ENCODE peak calls at places on chromosome 11, in nine cellular contexts. One of them, this sample, is unnamed.
A peak's percentile ranks its signal among the peaks of the same experiment; 100 is the strongest.

GRCh38 chr11:66595245-66595904 is 2.4 kb downstream of the CCS start:
- DNase-seq in stimulated activated CD8-positive, alpha-beta memory T cell treated with anti-CD3 and anti-CD28 coated beads, Interleukin-15, amount 100 ng/mL, for 4 hours: no peak
- DNase-seq in dorsolateral prefrontal cortex: no peak
- DNase-seq in M059J: no peak
- DNase-seq in coronary artery: no peak
- DNase-seq in hippocampal formation: no peak
- DNase-seq in stimulated activated CD4-positive, alpha-beta T cell treated with anti-CD3 and anti-CD28 coated beads, Interleukin-2, amount 100 ng/mL, for 24 hours: no peak
- DNase-seq in iPS-NIHi11: no peak
- DNase-seq in effector CD4-positive, alpha-beta T cell: no peak
- DNase-seq in this sample: no peak

GRCh38 chr11:134837887-134838232 is 425.8 kb upstream of the B3GAT1 start:
- DNase-seq in stimulated activated CD8-positive, alpha-beta memory T cell treated with anti-CD3 and anti-CD28 coated beads, Interleukin-15, amount 100 ng/mL, for 4 hours: no peak
- DNase-seq in dorsolateral prefrontal cortex: no peak
- DNase-seq in M059J: no peak
- DNase-seq in coronary artery: no peak
- DNase-seq in hippocampal formation: no peak
- DNase-seq in stimulated activated CD4-positive, alpha-beta T cell treated with anti-CD3 and anti-CD28 coated beads, Interleukin-2, amount 100 ng/mL, for 24 hours: no peak
- DNase-seq in iPS-NIHi11: no peak
- DNase-seq in effector CD4-positive, alpha-beta T cell: no peak
- DNase-seq in this sample: no peak

GRCh38 chr11:43812471-43812870 is 68.2 kb upstream of the ALKBH3 start:
- DNase-seq in stimulated activated CD8-positive, alpha-beta memory T cell treated with anti-CD3 and anti-CD28 coated beads, Interleukin-15, amount 100 ng/mL, for 4 hours: no peak
- DNase-seq in dorsolateral prefrontal cortex: no peak
- DNase-seq in M059J: no peak
- DNase-seq in coronary artery: no peak
- DNase-seq in hippocampal formation: no peak
- DNase-seq in stimulated activated CD4-positive, alpha-beta T cell treated with anti-CD3 and anti-CD28 coated beads, Interleukin-2, amount 100 ng/mL, for 24 hours: no peak
- DNase-seq in iPS-NIHi11: no peak
- DNase-seq in effector CD4-positive, alpha-beta T cell: no peak
- DNase-seq in this sample: no peak

GRCh38 chr11:12235945-12236743 is 125.8 kb downstream of the MICAL2 start:
- DNase-seq in stimulated activated CD8-positive, alpha-beta memory T cell treated with anti-CD3 and anti-CD28 coated beads, Interleukin-15, amount 100 ng/mL, for 4 hours: peak; percentile 17
- DNase-seq in dorsolateral prefrontal cortex: peak; percentile 70
- DNase-seq in M059J: peak; percentile 82
- DNase-seq in coronary artery: no peak
- DNase-seq in hippocampal formation: peak; percentile 8
- DNase-seq in stimulated activated CD4-positive, alpha-beta T cell treated with anti-CD3 and anti-CD28 coated beads, Interleukin-2, amount 100 ng/mL, for 24 hours: peak; percentile 49
- DNase-seq in iPS-NIHi11: peak; percentile 65
- DNase-seq in effector CD4-positive, alpha-beta T cell: peak; percentile 9
- DNase-seq in this sample: peak; percentile 58

GRCh38 chr11:15768321-15768720 is 588.0 kb downstream of the SOX6 start:
- DNase-seq in stimulated activated CD8-positive, alpha-beta memory T cell treated with anti-CD3 and anti-CD28 coated beads, Interleukin-15, amount 100 ng/mL, for 4 hours: no peak
- DNase-seq in dorsolateral prefrontal cortex: no peak
- DNase-seq in M059J: no peak
- DNase-seq in coronary artery: no peak
- DNase-seq in hippocampal formation: no peak
- DNase-seq in stimulated activated CD4-positive, alpha-beta T cell treated with anti-CD3 and anti-CD28 coated beads, Interleukin-2, amount 100 ng/mL, for 24 hours: no peak
- DNase-seq in iPS-NIHi11: no peak
- DNase-seq in effector CD4-positive, alpha-beta T cell: no peak
- DNase-seq in this sample: no peak

GRCh38 chr11:5007561-5007960 is 12.9 kb downstream of the OR51L1 start:
- DNase-seq in stimulated activated CD8-positive, alpha-beta memory T cell treated with anti-CD3 and anti-CD28 coated beads, Interleukin-15, amount 100 ng/mL, for 4 hours: no peak
- DNase-seq in dorsolateral prefrontal cortex: no peak
- DNase-seq in M059J: peak; percentile 2
- DNase-seq in coronary artery: no peak
- DNase-seq in hippocampal formation: no peak
- DNase-seq in stimulated activated CD4-positive, alpha-beta T cell treated with anti-CD3 and anti-CD28 coated beads, Interleukin-2, amount 100 ng/mL, for 24 hours: no peak
- DNase-seq in iPS-NIHi11: peak; percentile 7
- DNase-seq in effector CD4-positive, alpha-beta T cell: no peak
- DNase-seq in this sample: no peak

GRCh38 chr11:2088746-2089535 is 50.2 kb downstream of the IGF2 start:
- DNase-seq in stimulated activated CD8-positive, alpha-beta memory T cell treated with anti-CD3 and anti-CD28 coated beads, Interleukin-15, amount 100 ng/mL, for 4 hours: no peak
- DNase-seq in dorsolateral prefrontal cortex: no peak
- DNase-seq in M059J: no peak
- DNase-seq in coronary artery: no peak
- DNase-seq in hippocampal formation: no peak
- DNase-seq in stimulated activated CD4-positive, alpha-beta T cell treated with anti-CD3 and anti-CD28 coated beads, Interleukin-2, amount 100 ng/mL, for 24 hours: no peak
- DNase-seq in iPS-NIHi11: peak; percentile 50
- DNase-seq in effector CD4-positive, alpha-beta T cell: no peak
- DNase-seq in this sample: no peak

GRCh38 chr11:128520206-128520885 is 67.0 kb downstream of the ETS1 start:
- DNase-seq in stimulated activated CD8-positive, alpha-beta memory T cell treated with anti-CD3 and anti-CD28 coated beads, Interleukin-15, amount 100 ng/mL, for 4 hours: no peak
- DNase-seq in dorsolateral prefrontal cortex: no peak
- DNase-seq in M059J: no peak
- DNase-seq in coronary artery: no peak
- DNase-seq in hippocampal formation: no peak
- DNase-seq in stimulated activated CD4-positive, alpha-beta T cell treated with anti-CD3 and anti-CD28 coated beads, Interleukin-2, amount 100 ng/mL, for 24 hours: no peak
- DNase-seq in iPS-NIHi11: no peak
- DNase-seq in effector CD4-positive, alpha-beta T cell: no peak
- DNase-seq in this sample: no peak

GRCh38 chr11:115256326-115257197 is 247.7 kb downstream of the CADM1 start:
- DNase-seq in stimulated activated CD8-positive, alpha-beta memory T cell treated with anti-CD3 and anti-CD28 coated beads, Interleukin-15, amount 100 ng/mL, for 4 hours: no peak
- DNase-seq in dorsolateral prefrontal cortex: no peak
- DNase-seq in M059J: no peak
- DNase-seq in coronary artery: no peak
- DNase-seq in hippocampal formation: no peak
- DNase-seq in stimulated activated CD4-positive, alpha-beta T cell treated with anti-CD3 and anti-CD28 coated beads, Interleukin-2, amount 100 ng/mL, for 24 hours: no peak
- DNase-seq in iPS-NIHi11: peak; percentile 27
- DNase-seq in effector CD4-positive, alpha-beta T cell: no peak
- DNase-seq in this sample: peak; percentile 27

GRCh38 chr11:18721576-18722292 is 4.3 kb downstream of the IGSF22 start:
- DNase-seq in stimulated activated CD8-positive, alpha-beta memory T cell treated with anti-CD3 and anti-CD28 coated beads, Interleukin-15, amount 100 ng/mL, for 4 hours: no peak
- DNase-seq in dorsolateral prefrontal cortex: no peak
- DNase-seq in M059J: peak; percentile 56
- DNase-seq in coronary artery: no peak
- DNase-seq in hippocampal formation: peak; percentile 50
- DNase-seq in stimulated activated CD4-positive, alpha-beta T cell treated with anti-CD3 and anti-CD28 coated beads, Interleukin-2, amount 100 ng/mL, for 24 hours: peak; percentile 60
- DNase-seq in iPS-NIHi11: peak; percentile 72
- DNase-seq in effector CD4-positive, alpha-beta T cell: peak; percentile 20
- DNase-seq in this sample: peak; percentile 48

GRCh38 chr11:13276852-13277718 is 505 bp upstream of the BMAL1 start:
- DNase-seq in stimulated activated CD8-positive, alpha-beta memory T cell treated with anti-CD3 and anti-CD28 coated beads, Interleukin-15, amount 100 ng/mL, for 4 hours: peak; percentile 88
- DNase-seq in dorsolateral prefrontal cortex: peak; percentile 98
- DNase-seq in M059J: peak; percentile 99
- DNase-seq in coronary artery: peak; percentile 100
- DNase-seq in hippocampal formation: peak; percentile 97
- DNase-seq in stimulated activated CD4-positive, alpha-beta T cell treated with anti-CD3 and anti-CD28 coated beads, Interleukin-2, amount 100 ng/mL, for 24 hours: peak; percentile 96
- DNase-seq in iPS-NIHi11: peak; percentile 99
- DNase-seq in effector CD4-positive, alpha-beta T cell: peak; percentile 95
- DNase-seq in this sample: peak; percentile 91

GRCh38 chr11:70251583-70252285 is 18.8 kb upstream of the PPFIA1 start:
- DNase-seq in stimulated activated CD8-positive, alpha-beta memory T cell treated with anti-CD3 and anti-CD28 coated beads, Interleukin-15, amount 100 ng/mL, for 4 hours: no peak
- DNase-seq in dorsolateral prefrontal cortex: peak; percentile 54
- DNase-seq in M059J: peak; percentile 72
- DNase-seq in coronary artery: no peak
- DNase-seq in hippocampal formation: peak; percentile 12
- DNase-seq in stimulated activated CD4-positive, alpha-beta T cell treated with anti-CD3 and anti-CD28 coated beads, Interleukin-2, amount 100 ng/mL, for 24 hours: no peak
- DNase-seq in iPS-NIHi11: peak; percentile 58
- DNase-seq in effector CD4-positive, alpha-beta T cell: no peak
- DNase-seq in this sample: no peak

GRCh38 chr11:24421766-24422165 is 75.1 kb upstream of the LUZP2 start:
- DNase-seq in stimulated activated CD8-positive, alpha-beta memory T cell treated with anti-CD3 and anti-CD28 coated beads, Interleukin-15, amount 100 ng/mL, for 4 hours: no peak
- DNase-seq in dorsolateral prefrontal cortex: no peak
- DNase-seq in M059J: no peak
- DNase-seq in coronary artery: no peak
- DNase-seq in hippocampal formation: no peak
- DNase-seq in stimulated activated CD4-positive, alpha-beta T cell treated with anti-CD3 and anti-CD28 coated beads, Interleukin-2, amount 100 ng/mL, for 24 hours: no peak
- DNase-seq in iPS-NIHi11: no peak
- DNase-seq in effector CD4-positive, alpha-beta T cell: no peak
- DNase-seq in this sample: no peak

GRCh38 chr11:67395555-67396257 is 3.9 kb downstream of the RAD9A start:
- DNase-seq in stimulated activated CD8-positive, alpha-beta memory T cell treated with anti-CD3 and anti-CD28 coated beads, Interleukin-15, amount 100 ng/mL, for 4 hours: no peak
- DNase-seq in dorsolateral prefrontal cortex: no peak
- DNase-seq in M059J: no peak
- DNase-seq in coronary artery: no peak
- DNase-seq in hippocampal formation: no peak
- DNase-seq in stimulated activated CD4-positive, alpha-beta T cell treated with anti-CD3 and anti-CD28 coated beads, Interleukin-2, amount 100 ng/mL, for 24 hours: no peak
- DNase-seq in iPS-NIHi11: no peak
- DNase-seq in effector CD4-positive, alpha-beta T cell: no peak
- DNase-seq in this sample: no peak

GRCh38 chr11:40125054-40125453 is 1334.4 kb downstream of the LRRC4C start:
- DNase-seq in stimulated activated CD8-positive, alpha-beta memory T cell treated with anti-CD3 and anti-CD28 coated beads, Interleukin-15, amount 100 ng/mL, for 4 hours: no peak
- DNase-seq in dorsolateral prefrontal cortex: no peak
- DNase-seq in M059J: peak; percentile 2
- DNase-seq in coronary artery: no peak
- DNase-seq in hippocampal formation: no peak
- DNase-seq in stimulated activated CD4-positive, alpha-beta T cell treated with anti-CD3 and anti-CD28 coated beads, Interleukin-2, amount 100 ng/mL, for 24 hours: no peak
- DNase-seq in iPS-NIHi11: no peak
- DNase-seq in effector CD4-positive, alpha-beta T cell: no peak
- DNase-seq in this sample: no peak

GRCh38 chr11:123062892-123063395 is 1.0 kb upstream of the HSPA8 start:
- DNase-seq in stimulated activated CD8-positive, alpha-beta memory T cell treated with anti-CD3 and anti-CD28 coated beads, Interleukin-15, amount 100 ng/mL, for 4 hours: no peak
- DNase-seq in dorsolateral prefrontal cortex: no peak
- DNase-seq in M059J: no peak
- DNase-seq in coronary artery: no peak
- DNase-seq in hippocampal formation: peak; percentile 52
- DNase-seq in stimulated activated CD4-positive, alpha-beta T cell treated with anti-CD3 and anti-CD28 coated beads, Interleukin-2, amount 100 ng/mL, for 24 hours: no peak
- DNase-seq in iPS-NIHi11: peak; percentile 36
- DNase-seq in effector CD4-positive, alpha-beta T cell: no peak
- DNase-seq in this sample: no peak

GRCh38 chr11:36377759-36378553 is 81.9 kb downstream of the PRR5L start:
- DNase-seq in stimulated activated CD8-positive, alpha-beta memory T cell treated with anti-CD3 and anti-CD28 coated beads, Interleukin-15, amount 100 ng/mL, for 4 hours: no peak
- DNase-seq in dorsolateral prefrontal cortex: no peak
- DNase-seq in M059J: no peak
- DNase-seq in coronary artery: no peak
- DNase-seq in hippocampal formation: peak; percentile 47
- DNase-seq in stimulated activated CD4-positive, alpha-beta T cell treated with anti-CD3 and anti-CD28 coated beads, Interleukin-2, amount 100 ng/mL, for 24 hours: no peak
- DNase-seq in iPS-NIHi11: no peak
- DNase-seq in effector CD4-positive, alpha-beta T cell: no peak
- DNase-seq in this sample: peak; percentile 13

GRCh38 chr11:92457250-92457649 is 232.6 kb downstream of the FAT3 start:
- DNase-seq in stimulated activated CD8-positive, alpha-beta memory T cell treated with anti-CD3 and anti-CD28 coated beads, Interleukin-15, amount 100 ng/mL, for 4 hours: no peak
- DNase-seq in dorsolateral prefrontal cortex: no peak
- DNase-seq in M059J: peak; percentile 65
- DNase-seq in coronary artery: no peak
- DNase-seq in hippocampal formation: no peak
- DNase-seq in stimulated activated CD4-positive, alpha-beta T cell treated with anti-CD3 and anti-CD28 coated beads, Interleukin-2, amount 100 ng/mL, for 24 hours: no peak
- DNase-seq in iPS-NIHi11: no peak
- DNase-seq in effector CD4-positive, alpha-beta T cell: no peak
- DNase-seq in this sample: no peak

GRCh38 chr11:74465291-74465708 is 2.0 kb downstream of the KCNE3 start:
- DNase-seq in stimulated activated CD8-positive, alpha-beta memory T cell treated with anti-CD3 and anti-CD28 coated beads, Interleukin-15, amount 100 ng/mL, for 4 hours: no peak
- DNase-seq in dorsolateral prefrontal cortex: no peak
- DNase-seq in M059J: no peak
- DNase-seq in coronary artery: no peak
- DNase-seq in hippocampal formation: no peak
- DNase-seq in stimulated activated CD4-positive, alpha-beta T cell treated with anti-CD3 and anti-CD28 coated beads, Interleukin-2, amount 100 ng/mL, for 24 hours: no peak
- DNase-seq in iPS-NIHi11: no peak
- DNase-seq in effector CD4-positive, alpha-beta T cell: no peak
- DNase-seq in this sample: no peak

GRCh38 chr11:96178014-96178745 is 164.8 kb downstream of the MAML2 start:
- DNase-seq in stimulated activated CD8-positive, alpha-beta memory T cell treated with anti-CD3 and anti-CD28 coated beads, Interleukin-15, amount 100 ng/mL, for 4 hours: no peak
- DNase-seq in dorsolateral prefrontal cortex: no peak
- DNase-seq in M059J: no peak
- DNase-seq in coronary artery: no peak
- DNase-seq in hippocampal formation: no peak
- DNase-seq in stimulated activated CD4-positive, alpha-beta T cell treated with anti-CD3 and anti-CD28 coated beads, Interleukin-2, amount 100 ng/mL, for 24 hours: no peak
- DNase-seq in iPS-NIHi11: no peak
- DNase-seq in effector CD4-positive, alpha-beta T cell: no peak
- DNase-seq in this sample: no peak

GRCh38 chr11:130178441-130178971 is 18.9 kb downstream of the ST14 start:
- DNase-seq in stimulated activated CD8-positive, alpha-beta memory T cell treated with anti-CD3 and anti-CD28 coated beads, Interleukin-15, amount 100 ng/mL, for 4 hours: no peak
- DNase-seq in dorsolateral prefrontal cortex: no peak
- DNase-seq in M059J: no peak
- DNase-seq in coronary artery: no peak
- DNase-seq in hippocampal formation: no peak
- DNase-seq in stimulated activated CD4-positive, alpha-beta T cell treated with anti-CD3 and anti-CD28 coated beads, Interleukin-2, amount 100 ng/mL, for 24 hours: no peak
- DNase-seq in iPS-NIHi11: no peak
- DNase-seq in effector CD4-positive, alpha-beta T cell: no peak
- DNase-seq in this sample: no peak

GRCh38 chr11:100639140-100639539 is 47.9 kb upstream of the ARHGAP42 start:
- DNase-seq in stimulated activated CD8-positive, alpha-beta memory T cell treated with anti-CD3 and anti-CD28 coated beads, Interleukin-15, amount 100 ng/mL, for 4 hours: no peak
- DNase-seq in dorsolateral prefrontal cortex: no peak
- DNase-seq in M059J: peak; percentile 60
- DNase-seq in coronary artery: no peak
- DNase-seq in hippocampal formation: peak; percentile 11
- DNase-seq in stimulated activated CD4-positive, alpha-beta T cell treated with anti-CD3 and anti-CD28 coated beads, Interleukin-2, amount 100 ng/mL, for 24 hours: no peak
- DNase-seq in iPS-NIHi11: no peak
- DNase-seq in effector CD4-positive, alpha-beta T cell: no peak
- DNase-seq in this sample: no peak

GRCh38 chr11:73384531-73384870 is 8.3 kb downstream of the RELT start:
- DNase-seq in stimulated activated CD8-positive, alpha-beta memory T cell treated with anti-CD3 and anti-CD28 coated beads, Interleukin-15, amount 100 ng/mL, for 4 hours: no peak
- DNase-seq in dorsolateral prefrontal cortex: no peak
- DNase-seq in M059J: no peak
- DNase-seq in coronary artery: no peak
- DNase-seq in hippocampal formation: no peak
- DNase-seq in stimulated activated CD4-positive, alpha-beta T cell treated with anti-CD3 and anti-CD28 coated beads, Interleukin-2, amount 100 ng/mL, for 24 hours: no peak
- DNase-seq in iPS-NIHi11: no peak
- DNase-seq in effector CD4-positive, alpha-beta T cell: no peak
- DNase-seq in this sample: no peak

GRCh38 chr11:70790671-70791300 is 392.5 kb downstream of the CTTN start:
- DNase-seq in stimulated activated CD8-positive, alpha-beta memory T cell treated with anti-CD3 and anti-CD28 coated beads, Interleukin-15, amount 100 ng/mL, for 4 hours: no peak
- DNase-seq in dorsolateral prefrontal cortex: no peak
- DNase-seq in M059J: no peak
- DNase-seq in coronary artery: no peak
- DNase-seq in hippocampal formation: no peak
- DNase-seq in stimulated activated CD4-positive, alpha-beta T cell treated with anti-CD3 and anti-CD28 coated beads, Interleukin-2, amount 100 ng/mL, for 24 hours: no peak
- DNase-seq in iPS-NIHi11: peak; percentile 66
- DNase-seq in effector CD4-positive, alpha-beta T cell: no peak
- DNase-seq in this sample: no peak

GRCh38 chr11:6225024-6225423 is 9.4 kb downstream of the FHIP1B start:
- DNase-seq in stimulated activated CD8-positive, alpha-beta memory T cell treated with anti-CD3 and anti-CD28 coated beads, Interleukin-15, amount 100 ng/mL, for 4 hours: no peak
- DNase-seq in dorsolateral prefrontal cortex: no peak
- DNase-seq in M059J: no peak
- DNase-seq in coronary artery: no peak
- DNase-seq in hippocampal formation: no peak
- DNase-seq in stimulated activated CD4-positive, alpha-beta T cell treated with anti-CD3 and anti-CD28 coated beads, Interleukin-2, amount 100 ng/mL, for 24 hours: no peak
- DNase-seq in iPS-NIHi11: no peak
- DNase-seq in effector CD4-positive, alpha-beta T cell: no peak
- DNase-seq in this sample: no peak

GRCh38 chr11:28476053-28476452 is 367.9 kb downstream of the METTL15 start:
- DNase-seq in stimulated activated CD8-positive, alpha-beta memory T cell treated with anti-CD3 and anti-CD28 coated beads, Interleukin-15, amount 100 ng/mL, for 4 hours: no peak
- DNase-seq in dorsolateral prefrontal cortex: no peak
- DNase-seq in M059J: no peak
- DNase-seq in coronary artery: no peak
- DNase-seq in hippocampal formation: no peak
- DNase-seq in stimulated activated CD4-positive, alpha-beta T cell treated with anti-CD3 and anti-CD28 coated beads, Interleukin-2, amount 100 ng/mL, for 24 hours: no peak
- DNase-seq in iPS-NIHi11: no peak
- DNase-seq in effector CD4-positive, alpha-beta T cell: no peak
- DNase-seq in this sample: no peak

GRCh38 chr11:49208006-49208721 is at the start of gene FOLH1:
- DNase-seq in stimulated activated CD8-positive, alpha-beta memory T cell treated with anti-CD3 and anti-CD28 coated beads, Interleukin-15, amount 100 ng/mL, for 4 hours: no peak
- DNase-seq in dorsolateral prefrontal cortex: peak; percentile 65
- DNase-seq in M059J: peak; percentile 0
- DNase-seq in coronary artery: peak; percentile 75
- DNase-seq in hippocampal formation: peak; percentile 52
- DNase-seq in stimulated activated CD4-positive, alpha-beta T cell treated with anti-CD3 and anti-CD28 coated beads, Interleukin-2, amount 100 ng/mL, for 24 hours: peak; percentile 1
- DNase-seq in iPS-NIHi11: peak; percentile 7
- DNase-seq in effector CD4-positive, alpha-beta T cell: no peak
- DNase-seq in this sample: no peak

GRCh38 chr11:134701564-134702165 is 289.6 kb upstream of the B3GAT1 start:
- DNase-seq in stimulated activated CD8-positive, alpha-beta memory T cell treated with anti-CD3 and anti-CD28 coated beads, Interleukin-15, amount 100 ng/mL, for 4 hours: no peak
- DNase-seq in dorsolateral prefrontal cortex: no peak
- DNase-seq in M059J: no peak
- DNase-seq in coronary artery: no peak
- DNase-seq in hippocampal formation: no peak
- DNase-seq in stimulated activated CD4-positive, alpha-beta T cell treated with anti-CD3 and anti-CD28 coated beads, Interleukin-2, amount 100 ng/mL, for 24 hours: no peak
- DNase-seq in iPS-NIHi11: no peak
- DNase-seq in effector CD4-positive, alpha-beta T cell: no peak
- DNase-seq in this sample: no peak

GRCh38 chr11:64088159-64089026 is 52.7 kb downstream of the FLRT1 start:
- DNase-seq in stimulated activated CD8-positive, alpha-beta memory T cell treated with anti-CD3 and anti-CD28 coated beads, Interleukin-15, amount 100 ng/mL, for 4 hours: no peak
- DNase-seq in dorsolateral prefrontal cortex: no peak
- DNase-seq in M059J: peak; percentile 22
- DNase-seq in coronary artery: no peak
- DNase-seq in hippocampal formation: no peak
- DNase-seq in stimulated activated CD4-positive, alpha-beta T cell treated with anti-CD3 and anti-CD28 coated beads, Interleukin-2, amount 100 ng/mL, for 24 hours: no peak
- DNase-seq in iPS-NIHi11: peak; percentile 87
- DNase-seq in effector CD4-positive, alpha-beta T cell: no peak
- DNase-seq in this sample: no peak

GRCh38 chr11:43690929-43691328 is 10.4 kb downstream of the HSD17B12 start:
- DNase-seq in stimulated activated CD8-positive, alpha-beta memory T cell treated with anti-CD3 and anti-CD28 coated beads, Interleukin-15, amount 100 ng/mL, for 4 hours: no peak
- DNase-seq in dorsolateral prefrontal cortex: no peak
- DNase-seq in M059J: no peak
- DNase-seq in coronary artery: no peak
- DNase-seq in hippocampal formation: no peak
- DNase-seq in stimulated activated CD4-positive, alpha-beta T cell treated with anti-CD3 and anti-CD28 coated beads, Interleukin-2, amount 100 ng/mL, for 24 hours: no peak
- DNase-seq in iPS-NIHi11: no peak
- DNase-seq in effector CD4-positive, alpha-beta T cell: no peak
- DNase-seq in this sample: no peak